ENCODE peak calls at places on chromosomes 16 and 17, in nine cellular contexts. One of them, this sample, is unnamed.

GRCh38 chr17:6913608-6914443 is 82.0 kb upstream of the ALOX12 start:
- DNase-seq in ovary: peak
- DNase-seq in A549: peak
- DNase-seq in heart left ventricle: peak
- DNase-seq in cardiac muscle cell: peak
- DNase-seq in dorsolateral prefrontal cortex: peak
- DNase-seq in tibial nerve: peak
- DNase-seq in breast epithelium: no peak
- DNase-seq in IMR-90: peak
- DNase-seq in this sample: peak

GRCh38 chr17:48547839-48548686 is 3.2 kb upstream of the HOXB2 start:
- DNase-seq in ovary: no peak
- DNase-seq in A549: no peak
- DNase-seq in heart left ventricle: no peak
- DNase-seq in cardiac muscle cell: peak
- DNase-seq in dorsolateral prefrontal cortex: no peak
- DNase-seq in tibial nerve: no peak
- DNase-seq in breast epithelium: no peak
- DNase-seq in IMR-90: peak
- DNase-seq in this sample: no peak

GRCh38 chr17:74493381-74493833 is 27.0 kb downstream of the CD300A start:
- DNase-seq in ovary: peak
- DNase-seq in A549: peak
- DNase-seq in heart left ventricle: peak
- DNase-seq in cardiac muscle cell: peak
- DNase-seq in dorsolateral prefrontal cortex: peak
- DNase-seq in tibial nerve: peak
- DNase-seq in breast epithelium: peak
- DNase-seq in IMR-90: peak
- DNase-seq in this sample: no peak

GRCh38 chr17:49223517-49224197 is 6.9 kb downstream of the PHOSPHO1 start:
- DNase-seq in ovary: peak
- DNase-seq in A549: peak
- DNase-seq in heart left ventricle: peak
- DNase-seq in cardiac muscle cell: peak
- DNase-seq in dorsolateral prefrontal cortex: peak
- DNase-seq in tibial nerve: peak
- DNase-seq in breast epithelium: no peak
- DNase-seq in IMR-90: peak
- DNase-seq in this sample: peak

GRCh38 chr17:80758793-80759673 is 214.4 kb downstream of the RPTOR start:
- DNase-seq in ovary: no peak
- DNase-seq in A549: no peak
- DNase-seq in heart left ventricle: peak
- DNase-seq in cardiac muscle cell: peak
- DNase-seq in dorsolateral prefrontal cortex: no peak
- DNase-seq in tibial nerve: no peak
- DNase-seq in breast epithelium: no peak
- DNase-seq in IMR-90: peak
- DNase-seq in this sample: no peak

GRCh38 chr16:20950294-20950693 is 49.7 kb downstream of the LYRM1 start:
- DNase-seq in ovary: no peak
- DNase-seq in A549: no peak
- DNase-seq in heart left ventricle: no peak
- DNase-seq in cardiac muscle cell: no peak
- DNase-seq in dorsolateral prefrontal cortex: no peak
- DNase-seq in tibial nerve: no peak
- DNase-seq in breast epithelium: no peak
- DNase-seq in IMR-90: no peak
- DNase-seq in this sample: no peak

GRCh38 chr17:81572499-81573030 is 20.4 kb upstream of the FAAP100 start:
- DNase-seq in ovary: no peak
- DNase-seq in A549: no peak
- DNase-seq in heart left ventricle: no peak
- DNase-seq in cardiac muscle cell: no peak
- DNase-seq in dorsolateral prefrontal cortex: no peak
- DNase-seq in tibial nerve: no peak
- DNase-seq in breast epithelium: no peak
- DNase-seq in IMR-90: no peak
- DNase-seq in this sample: no peak

GRCh38 chr16:55273959-55274358 is 50.0 kb upstream of the IRX6 start:
- DNase-seq in ovary: no peak
- DNase-seq in A549: no peak
- DNase-seq in heart left ventricle: no peak
- DNase-seq in cardiac muscle cell: no peak
- DNase-seq in dorsolateral prefrontal cortex: no peak
- DNase-seq in tibial nerve: no peak
- DNase-seq in breast epithelium: no peak
- DNase-seq in IMR-90: no peak
- DNase-seq in this sample: no peak

GRCh38 chr17:17796787-17797061 is 40.1 kb downstream of the SREBF1 start:
- DNase-seq in ovary: no peak
- DNase-seq in A549: no peak
- DNase-seq in heart left ventricle: no peak
- DNase-seq in cardiac muscle cell: no peak
- DNase-seq in dorsolateral prefrontal cortex: no peak
- DNase-seq in tibial nerve: no peak
- DNase-seq in breast epithelium: no peak
- DNase-seq in IMR-90: no peak
- DNase-seq in this sample: no peak

GRCh38 chr16:9008335-9009260 is 44.9 kb upstream of the USP7 start:
- DNase-seq in ovary: peak
- DNase-seq in A549: peak
- DNase-seq in heart left ventricle: peak
- DNase-seq in cardiac muscle cell: peak
- DNase-seq in dorsolateral prefrontal cortex: peak
- DNase-seq in tibial nerve: peak
- DNase-seq in breast epithelium: peak
- DNase-seq in IMR-90: peak
- DNase-seq in this sample: peak

GRCh38 chr16:4917117-4917516 is 19.8 kb downstream of the PPL start:
- DNase-seq in ovary: no peak
- DNase-seq in A549: no peak
- DNase-seq in heart left ventricle: no peak
- DNase-seq in cardiac muscle cell: peak
- DNase-seq in dorsolateral prefrontal cortex: no peak
- DNase-seq in tibial nerve: no peak
- DNase-seq in breast epithelium: no peak
- DNase-seq in IMR-90: peak
- DNase-seq in this sample: no peak

GRCh38 chr17:50188521-50189395 is 12.7 kb downstream of the COL1A1 start:
- DNase-seq in ovary: no peak
- DNase-seq in A549: no peak
- DNase-seq in heart left ventricle: no peak
- DNase-seq in cardiac muscle cell: peak
- DNase-seq in dorsolateral prefrontal cortex: no peak
- DNase-seq in tibial nerve: no peak
- DNase-seq in breast epithelium: no peak
- DNase-seq in IMR-90: peak
- DNase-seq in this sample: no peak

GRCh38 chr16:23974223-23974622 is 138.4 kb downstream of the PRKCB start:
- DNase-seq in ovary: no peak
- DNase-seq in A549: no peak
- DNase-seq in heart left ventricle: no peak
- DNase-seq in cardiac muscle cell: no peak
- DNase-seq in dorsolateral prefrontal cortex: no peak
- DNase-seq in tibial nerve: no peak
- DNase-seq in breast epithelium: no peak
- DNase-seq in IMR-90: no peak
- DNase-seq in this sample: no peak

GRCh38 chr16:56870271-56870888 is 5.4 kb downstream of the SLC12A3 start:
- DNase-seq in ovary: no peak
- DNase-seq in A549: no peak
- DNase-seq in heart left ventricle: no peak
- DNase-seq in cardiac muscle cell: no peak
- DNase-seq in dorsolateral prefrontal cortex: no peak
- DNase-seq in tibial nerve: no peak
- DNase-seq in breast epithelium: no peak
- DNase-seq in IMR-90: no peak
- DNase-seq in this sample: no peak

GRCh38 chr17:66855204-66855603 is 20.3 kb downstream of the CACNG5 start:
- DNase-seq in ovary: no peak
- DNase-seq in A549: no peak
- DNase-seq in heart left ventricle: no peak
- DNase-seq in cardiac muscle cell: peak
- DNase-seq in dorsolateral prefrontal cortex: no peak
- DNase-seq in tibial nerve: no peak
- DNase-seq in breast epithelium: no peak
- DNase-seq in IMR-90: no peak
- DNase-seq in this sample: peak

GRCh38 chr16:64391009-64391663 is 730.7 kb downstream of the CDH11 start:
- DNase-seq in ovary: no peak
- DNase-seq in A549: no peak
- DNase-seq in heart left ventricle: no peak
- DNase-seq in cardiac muscle cell: peak
- DNase-seq in dorsolateral prefrontal cortex: no peak
- DNase-seq in tibial nerve: no peak
- DNase-seq in breast epithelium: no peak
- DNase-seq in IMR-90: peak
- DNase-seq in this sample: no peak

GRCh38 chr17:14308636-14308964 is 7.7 kb downstream of the HS3ST3B1 start:
- DNase-seq in ovary: no peak
- DNase-seq in A549: no peak
- DNase-seq in heart left ventricle: no peak
- DNase-seq in cardiac muscle cell: peak
- DNase-seq in dorsolateral prefrontal cortex: no peak
- DNase-seq in tibial nerve: no peak
- DNase-seq in breast epithelium: no peak
- DNase-seq in IMR-90: no peak
- DNase-seq in this sample: no peak

GRCh38 chr17:14310584-14310983 is 9.7 kb downstream of the HS3ST3B1 start:
- DNase-seq in ovary: no peak
- DNase-seq in A549: no peak
- DNase-seq in heart left ventricle: no peak
- DNase-seq in cardiac muscle cell: no peak
- DNase-seq in dorsolateral prefrontal cortex: no peak
- DNase-seq in tibial nerve: no peak
- DNase-seq in breast epithelium: no peak
- DNase-seq in IMR-90: no peak
- DNase-seq in this sample: no peak

GRCh38 chr17:14308965-14309879 is 8.3 kb downstream of the HS3ST3B1 start:
- DNase-seq in ovary: peak
- DNase-seq in A549: peak
- DNase-seq in heart left ventricle: peak
- DNase-seq in cardiac muscle cell: peak
- DNase-seq in dorsolateral prefrontal cortex: peak
- DNase-seq in tibial nerve: peak
- DNase-seq in breast epithelium: peak
- DNase-seq in IMR-90: peak
- DNase-seq in this sample: peak

GRCh38 chr17:14311186-14311705 is 10.4 kb downstream of the HS3ST3B1 start:
- DNase-seq in ovary: no peak
- DNase-seq in A549: no peak
- DNase-seq in heart left ventricle: no peak
- DNase-seq in cardiac muscle cell: no peak
- DNase-seq in dorsolateral prefrontal cortex: no peak
- DNase-seq in tibial nerve: no peak
- DNase-seq in breast epithelium: no peak
- DNase-seq in IMR-90: no peak
- DNase-seq in this sample: no peak

GRCh38 chr17:14310101-14310500 is 9.2 kb downstream of the HS3ST3B1 start:
- DNase-seq in ovary: peak
- DNase-seq in A549: no peak
- DNase-seq in heart left ventricle: no peak
- DNase-seq in cardiac muscle cell: no peak
- DNase-seq in dorsolateral prefrontal cortex: no peak
- DNase-seq in tibial nerve: no peak
- DNase-seq in breast epithelium: no peak
- DNase-seq in IMR-90: no peak
- DNase-seq in this sample: no peak
- H3K4me3 ChIP-seq in ovary: no peak
- H3K4me3 ChIP-seq in A549: no peak
- H3K4me3 ChIP-seq in heart left ventricle: peak
- H3K4me3 ChIP-seq in cardiac muscle cell: peak
- H3K4me3 ChIP-seq in dorsolateral prefrontal cortex: peak
- H3K4me3 ChIP-seq in tibial nerve: peak
- H3K4me3 ChIP-seq in breast epithelium: peak
- H3K4me3 ChIP-seq in IMR-90: no peak
- H3K4me3 ChIP-seq in this sample: peak

DNA sequence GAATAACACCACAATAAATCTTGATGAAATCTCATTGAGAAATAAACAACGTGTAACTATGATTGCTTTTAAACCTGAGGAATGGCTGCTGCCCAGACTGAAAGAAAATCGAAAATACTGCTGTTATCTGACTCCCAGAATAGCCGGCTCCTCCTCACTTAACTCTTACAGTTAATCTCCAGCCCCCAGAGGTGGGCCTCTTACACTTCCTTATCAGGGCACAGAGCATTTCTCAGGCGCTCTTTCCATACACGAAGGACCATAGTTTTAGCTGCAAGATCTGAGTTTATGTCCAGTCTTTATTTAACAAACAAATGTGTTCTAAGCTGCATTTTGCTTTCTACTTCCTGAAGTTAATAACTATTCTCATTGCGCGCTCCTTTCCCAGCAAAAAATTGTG is 206.9 kb downstream of the MAP2K4 start:
- DNase-seq in ovary: no peak
- DNase-seq in A549: no peak
- DNase-seq in heart left ventricle: no peak
- DNase-seq in cardiac muscle cell: no peak
- DNase-seq in dorsolateral prefrontal cortex: no peak
- DNase-seq in tibial nerve: no peak
- DNase-seq in breast epithelium: no peak
- DNase-seq in IMR-90: no peak
- DNase-seq in this sample: no peak
- H3K27ac ChIP-seq in ovary: no peak
- H3K27ac ChIP-seq in A549: no peak
- H3K27ac ChIP-seq in heart left ventricle: no peak
- H3K27ac ChIP-seq in cardiac muscle cell: peak
- H3K27ac ChIP-seq in dorsolateral prefrontal cortex: no peak
- H3K27ac ChIP-seq in tibial nerve: no peak
- H3K27ac ChIP-seq in breast epithelium: no peak
- H3K27ac ChIP-seq in IMR-90: no peak
- H3K27ac ChIP-seq in this sample: no peak

GRCh38 chr17:9402590-9403199 is 172.9 kb downstream of the STX8 start:
- DNase-seq in ovary: no peak
- DNase-seq in A549: peak
- DNase-seq in heart left ventricle: no peak
- DNase-seq in cardiac muscle cell: peak
- DNase-seq in dorsolateral prefrontal cortex: no peak
- DNase-seq in tibial nerve: no peak
- DNase-seq in breast epithelium: no peak
- DNase-seq in IMR-90: peak
- DNase-seq in this sample: no peak
- TF ChIP-seq CTCF in ovary: no peak
- TF ChIP-seq CTCF in A549: peak
- TF ChIP-seq CTCF in heart left ventricle: peak
- TF ChIP-seq CTCF in cardiac muscle cell: peak
- TF ChIP-seq CTCF in dorsolateral prefrontal cortex: peak
- TF ChIP-seq CTCF in tibial nerve: no peak
- TF ChIP-seq CTCF in breast epithelium: no peak
- TF ChIP-seq CTCF in IMR-90: peak
- TF ChIP-seq CTCF in this sample: peak

DNA sequence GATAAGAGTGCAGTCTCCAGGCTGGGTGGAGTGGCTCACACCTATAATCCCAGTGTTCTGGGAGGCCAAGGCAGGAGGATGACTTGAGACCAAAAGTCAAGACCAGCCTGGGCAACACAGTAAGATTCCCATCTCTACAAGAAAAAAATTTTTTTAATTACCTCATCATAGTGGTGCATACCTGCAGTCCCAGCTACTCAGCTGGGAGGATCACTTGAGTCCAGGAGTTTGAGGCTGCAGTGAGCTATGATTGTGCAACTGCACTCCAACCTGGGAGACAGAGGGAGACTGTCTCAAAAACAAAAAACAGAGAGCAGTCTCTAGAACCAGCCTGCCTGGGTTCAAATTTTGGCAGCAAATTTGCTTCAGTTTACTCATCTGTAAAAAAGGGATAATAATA is 45.2 kb downstream of the WDR59 start:
- DNase-seq in ovary: no peak
- DNase-seq in A549: no peak
- DNase-seq in heart left ventricle: no peak
- DNase-seq in cardiac muscle cell: no peak
- DNase-seq in dorsolateral prefrontal cortex: no peak
- DNase-seq in tibial nerve: no peak
- DNase-seq in breast epithelium: no peak
- DNase-seq in IMR-90: no peak
- DNase-seq in this sample: no peak
- H3K4me3 ChIP-seq in ovary: no peak
- H3K4me3 ChIP-seq in A549: no peak
- H3K4me3 ChIP-seq in heart left ventricle: no peak
- H3K4me3 ChIP-seq in cardiac muscle cell: no peak
- H3K4me3 ChIP-seq in dorsolateral prefrontal cortex: no peak
- H3K4me3 ChIP-seq in tibial nerve: no peak
- H3K4me3 ChIP-seq in breast epithelium: no peak
- H3K4me3 ChIP-seq in IMR-90: no peak
- H3K4me3 ChIP-seq in this sample: no peak

This sample was measured in kidney.